ENCODE peak calls at places on chromosomes 16 and 17, in nine cellular contexts. S is SJSA1, X is GM12878, D is right atrium auricular region, O is lung, J is tibial artery, P is AG04450, Z is tibial nerve, U is PC-3. A is an unnamed sample.

GRCh38 chr16:69611103-69611640 is 45.4 kb downstream of the NFAT5 start:
- DNase-seq in S (peak; percentile 16), X (no peak), D (no peak), O (no peak), J (no peak), P (no peak), Z (no peak), U (no peak), A (no peak)

GRCh38 chr16:55625843-55626242 is 29.9 kb upstream of the SLC6A2 start:
- DNase-seq in S (no peak), X (no peak), D (no peak), O (no peak), J (no peak), P (no peak), Z (no peak), U (no peak), A (no peak)

GRCh38 chr16:35841632-35842031 is 2382.2 kb downstream of the TP53TG3F start:
- DNase-seq in S (no peak), X (no peak), D (no peak), O (no peak), J (no peak), P (no peak), Z (no peak), U (no peak), A (no peak)

GRCh38 chr17:383771-384621 is 31.4 kb upstream of the RPH3AL start:
- DNase-seq in S (no peak), X (no peak), D (no peak), O (no peak), J (no peak), P (no peak), Z (no peak), U (no peak), A (no peak)

GRCh38 chr16:1871974-1872635 is at the start of gene MEIOB:
- DNase-seq in S (no peak), X (no peak), D (no peak), O (peak; percentile 55), J (no peak), P (no peak), Z (no peak), U (no peak), A (no peak)

GRCh38 chr16:716250-716607 is 1.3 kb downstream of the METRN start:
- DNase-seq in S (no peak), X (no peak), D (no peak), O (no peak), J (no peak), P (no peak), Z (peak; percentile 38), U (no peak), A (no peak)

GRCh38 chr16:52256310-52257078 is 290.4 kb downstream of the TOX3 start:
- DNase-seq in S (no peak), X (no peak), D (no peak), O (no peak), J (no peak), P (no peak), Z (no peak), U (no peak), A (no peak)

GRCh38 chr17:73901661-73902415 is 257.6 kb upstream of the SDK2 start:
- DNase-seq in S (no peak), X (no peak), D (no peak), O (peak; percentile 61), J (no peak), P (no peak), Z (no peak), U (no peak), A (no peak)

GRCh38 chr17:10779607-10780006 is 24.3 kb downstream of the TMEM238L start:
- DNase-seq in S (no peak), X (no peak), D (no peak), O (no peak), J (no peak), P (no peak), Z (no peak), U (peak; percentile 47), A (no peak)

GRCh38 chr17:6548578-6549330 is 7.6 kb downstream of the PITPNM3 start:
- DNase-seq in S (no peak), X (peak; percentile 28), D (no peak), O (no peak), J (no peak), P (no peak), Z (no peak), U (peak; percentile 46), A (no peak)

GRCh38 chr17:65029605-65030308 is 26.8 kb downstream of the GNA13 start:
- DNase-seq in S (no peak), X (no peak), D (no peak), O (no peak), J (no peak), P (no peak), Z (no peak), U (no peak), A (no peak)

GRCh38 chr17:45433136-45433535 is 466 bp upstream of the ARHGAP27 start:
- DNase-seq in S (no peak), X (no peak), D (no peak), O (no peak), J (no peak), P (no peak), Z (no peak), U (peak; percentile 21), A (no peak)

GRCh38 chr17:13374203-13375143 is 227.3 kb downstream of the HS3ST3A1 start:
- DNase-seq in S (no peak), X (no peak), D (no peak), O (no peak), J (no peak), P (no peak), Z (no peak), U (no peak), A (no peak)

GRCh38 chr17:50047488-50048126 is 8.3 kb upstream of the ITGA3 start:
- DNase-seq in S (peak; percentile 93), X (no peak), D (no peak), O (no peak), J (peak; percentile 69), P (no peak), Z (peak; percentile 10), U (peak; percentile 95), A (no peak)

GRCh38 chr16:52548261-52549010 is 1.5 kb upstream of the TOX3 start:
- DNase-seq in S (no peak), X (no peak), D (no peak), O (no peak), J (no peak), P (no peak), Z (no peak), U (no peak), A (no peak)

GRCh38 chr16:55333690-55334089 is 9.7 kb downstream of the IRX6 start:
- DNase-seq in S (no peak), X (no peak), D (no peak), O (no peak), J (no peak), P (no peak), Z (no peak), U (no peak), A (no peak)

GRCh38 chr17:7380321-7380720 is 568 bp upstream of the TNK1 start:
- DNase-seq in S (no peak), X (no peak), D (peak; percentile 69), O (peak; percentile 62), J (no peak), P (no peak), Z (no peak), U (peak; percentile 11), A (no peak)

GRCh38 chr17:75589919-75590303 is 2.3 kb downstream of the MYO15B start:
- DNase-seq in S (no peak), X (no peak), D (no peak), O (no peak), J (no peak), P (no peak), Z (no peak), U (no peak), A (no peak)
- H3K4me3 ChIP-seq in S (no peak overlapping the region), X (no peak overlapping the region), D (no peak overlapping the region), O (peak overlapping the region; percentile 57), J (peak overlapping the region; percentile 61), P (peak overlapping the region; percentile 66), Z (peak overlapping the region; percentile 24), U (peak overlapping the region; percentile 65), A (peak overlapping the region; percentile 85)

DNA sequence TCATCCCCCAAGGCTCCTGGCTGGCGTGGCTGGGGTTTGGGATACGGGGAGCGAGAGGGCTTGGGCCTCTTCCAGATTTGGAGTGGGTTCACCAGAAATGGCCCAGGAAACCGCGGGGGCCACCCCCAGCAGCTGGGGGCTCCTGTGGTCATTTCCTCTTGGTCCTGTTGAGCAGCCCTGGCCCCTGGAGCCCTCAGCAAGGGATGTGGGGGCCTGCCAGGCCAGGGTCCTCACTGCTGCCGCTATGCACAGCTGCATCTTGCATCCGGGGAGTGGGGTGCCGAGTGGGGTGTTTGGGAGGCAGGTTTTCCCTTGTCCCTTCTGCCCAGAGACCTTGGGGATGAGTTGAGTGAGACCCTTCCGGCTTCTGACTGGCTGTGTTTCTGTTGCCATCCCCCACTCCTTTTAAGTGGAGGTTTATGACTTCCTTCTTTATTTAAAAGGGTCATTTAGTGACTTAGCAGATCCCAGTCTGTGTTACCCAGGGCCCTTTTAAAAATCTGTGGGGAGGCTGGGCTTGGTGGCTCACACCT is 319.8 kb downstream of the SEC14L1 start:
- DNase-seq in S (no peak), X (no peak), D (no peak), O (no peak), J (no peak), P (no peak), Z (no peak), U (no peak), A (no peak)
- H3K27ac ChIP-seq in S (no peak overlapping the region), X (peak overlapping the region; percentile 99), D (peak overlapping the region; percentile 31), O (peak overlapping the region; percentile 59), J (no peak overlapping the region), P (peak overlapping the region; percentile 39), Z (peak overlapping the region; percentile 18), U (no peak overlapping the region), A (no peak overlapping the region)

GRCh38 chr16:57508084-57508425 is 21.8 kb upstream of the DOK4 start:
- DNase-seq in S (no peak), X (no peak), D (no peak), O (no peak), J (no peak), P (no peak), Z (no peak), U (no peak), A (no peak)
- H3K9me3 ChIP-seq in S (no peaks in the 10 kb centered on the region), X (no peaks in the 10 kb centered on the region), D (no peaks in the 10 kb centered on the region), O (no peaks in the 10 kb centered on the region), J (no peaks in the 10 kb centered on the region), P (no peaks in the 10 kb centered on the region), Z (no peaks in the 10 kb centered on the region), U (no peaks in the 10 kb centered on the region), A (no peaks in the 10 kb centered on the region)

GRCh38 chr17:48961516-48962233 is 6.7 kb downstream of the GIP start:
- DNase-seq in S (peak; percentile 60), X (no peak), D (no peak), O (no peak), J (no peak), P (no peak), Z (no peak), U (peak; percentile 64), A (no peak)

DNA sequence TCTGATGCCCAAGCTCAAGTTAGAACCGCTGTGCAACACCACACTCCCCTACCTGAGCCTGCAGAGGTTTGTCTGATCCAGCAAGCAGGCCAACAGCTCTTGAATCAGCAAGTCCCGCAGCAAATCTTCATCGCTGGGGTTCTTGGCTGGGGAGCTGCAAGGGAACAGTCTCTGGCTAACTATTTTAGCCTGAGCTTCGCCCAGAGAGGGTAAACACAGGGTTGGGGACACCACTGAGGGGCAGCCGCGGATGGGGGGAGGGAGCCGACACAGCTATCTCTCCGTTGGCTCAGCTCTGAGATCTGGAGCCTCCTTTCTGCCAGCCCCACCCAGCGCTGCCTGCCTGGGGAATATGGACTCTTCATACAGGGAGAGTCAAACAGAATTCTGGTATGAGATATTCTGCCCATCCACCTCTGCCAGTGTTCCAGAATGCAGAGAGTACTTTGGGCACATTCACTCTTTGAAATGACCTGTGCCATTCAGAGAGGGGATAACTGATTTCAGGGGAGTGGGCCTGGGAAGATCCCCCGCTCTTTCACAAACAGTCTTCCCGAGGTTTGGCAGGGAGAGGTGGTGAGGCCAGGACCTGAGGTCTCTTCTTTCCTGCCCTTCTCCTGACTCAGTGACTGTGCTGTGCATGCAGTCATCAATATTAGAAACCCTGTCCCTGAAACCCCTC is 7.4 kb downstream of the GIP start:
- DNase-seq in S (no peak), X (no peak), D (no peak), O (no peak), J (no peak), P (no peak), Z (no peak), U (no peak), A (no peak)
- H3K4me3 ChIP-seq in S (no peak overlapping the region), X (no peak overlapping the region), D (no peak overlapping the region), O (no peak overlapping the region), J (no peak overlapping the region), P (no peak overlapping the region), Z (no peak overlapping the region), U (peak overlapping the region; percentile 33), A (no peak overlapping the region)

A was measured in thoracic aorta.